ENCODE peak calls at places on chromosomes 4 and X, in seven cellular contexts. C, A, L, N, T, B and S are unnamed samples.

GRCh38 chr4:3198906-3199305 is 50.1 kb upstream of the MSANTD1 start:
- DNase-seq in C (no peak), A (no peak), L (no peak), N (no peak), T (no peak), B (no peak), S (no peak)

GRCh38 chr4:142285222-142285583 is 560.9 kb downstream of the INPP4B start:
- DNase-seq in C (no peak), A (no peak), L (no peak), N (no peak), T (no peak), B (no peak), S (no peak)

GRCh38 chrX:120781416-120781815 is 94.2 kb downstream of the CT47B1 start:
- DNase-seq in C (no peak), A (no peak), L (no peak), N (no peak), T (no peak), B (no peak), S (no peak)

GRCh38 chr4:153204247-153205027 is at the start of gene TRIM2:
- DNase-seq in C (peak), A (peak), L (no peak), N (peak), T (peak), B (peak), S (peak)

GRCh38 chr4:37648084-37648817 is 37.9 kb downstream of the RELL1 start:
- DNase-seq in C (peak), A (no peak), L (peak), N (peak), T (peak), B (no peak), S (peak)

GRCh38 chr4:98908182-98908581 is 20.8 kb downstream of the EIF4E start:
- DNase-seq in C (no peak), A (no peak), L (no peak), N (no peak), T (no peak), B (no peak), S (no peak)

GRCh38 chr4:81118086-81118485 is 87.6 kb downstream of the BMP3 start:
- DNase-seq in C (no peak), A (no peak), L (no peak), N (no peak), T (no peak), B (no peak), S (no peak)

GRCh38 chrX:1481636-1482529 is 29.2 kb upstream of the ASMTL start:
- DNase-seq in C (peak), A (no peak), L (no peak), N (peak), T (peak), B (peak), S (peak)

GRCh38 chr4:112515278-112516075 is 503 bp downstream of the NEUROG2 start:
- DNase-seq in C (no peak), A (no peak), L (no peak), N (peak), T (no peak), B (peak), S (no peak)

GRCh38 chr4:19380600-19380999 is 871.1 kb upstream of the SLIT2 start:
- DNase-seq in C (no peak), A (no peak), L (no peak), N (no peak), T (no peak), B (no peak), S (no peak)

GRCh38 chr4:4860381-4860802 is 927 bp downstream of the MSX1 start:
- DNase-seq in C (no peak), A (no peak), L (no peak), N (no peak), T (no peak), B (no peak), S (no peak)

GRCh38 chrX:68652327-68652930 is 5.0 kb downstream of the STARD8 start:
- DNase-seq in C (no peak), A (no peak), L (no peak), N (no peak), T (no peak), B (no peak), S (no peak)

GRCh38 chr4:147843162-147843561 is 111.3 kb downstream of the ARHGAP10 start:
- DNase-seq in C (no peak), A (no peak), L (no peak), N (no peak), T (no peak), B (peak), S (no peak)

GRCh38 chrX:30488092-30488491 is 89.5 kb downstream of the TASL start:
- DNase-seq in C (no peak), A (no peak), L (no peak), N (no peak), T (no peak), B (peak), S (no peak)

GRCh38 chr4:104064650-104065577 is 345.1 kb upstream of the TACR3 start:
- DNase-seq in C (peak), A (peak), L (no peak), N (peak), T (no peak), B (peak), S (no peak)

GRCh38 chrX:16772460-16772859 is 13.8 kb upstream of the TXLNG start:
- DNase-seq in C (no peak), A (no peak), L (no peak), N (no peak), T (no peak), B (peak), S (no peak)

GRCh38 chrX:35150052-35150451 is 207.5 kb downstream of the FAM47B start:
- DNase-seq in C (no peak), A (no peak), L (no peak), N (no peak), T (no peak), B (no peak), S (no peak)

GRCh38 chr4:96164814-96165351 is 325.0 kb downstream of the PDHA2 start:
- DNase-seq in C (no peak), A (no peak), L (no peak), N (no peak), T (no peak), B (no peak), S (no peak)

GRCh38 chr4:52107745-52108144 is 56.6 kb downstream of the SPATA18 start:
- DNase-seq in C (no peak), A (no peak), L (no peak), N (no peak), T (no peak), B (peak), S (no peak)

GRCh38 chr4:55351824-55352223 is 5.8 kb downstream of the SRD5A3 start:
- DNase-seq in C (no peak), A (no peak), L (no peak), N (no peak), T (no peak), B (no peak), S (no peak)